ENCODE peak calls at places on chromosomes 7 and 10, in nine cellular contexts. Q, U, E, R, A, D, P, K and M are unnamed samples.

GRCh38 chr7:156224441-156225225 is 412.4 kb upstream of the SHH start:
- DNase-seq in Q (no peak), U (no peak), E (no peak), R (peak; percentile 12), A (no peak), D (no peak), P (no peak), K (no peak), M (no peak)

GRCh38 chr10:102230861-102231356 is 4.8 kb downstream of the ELOVL3 start:
- DNase-seq in Q (peak; percentile 87), U (peak; percentile 53), E (peak; percentile 74), R (no peak), A (no peak), D (no peak), P (no peak), K (no peak), M (peak; percentile 91)

GRCh38 chr10:132388901-132389630 is 7.9 kb upstream of the PWWP2B start:
- DNase-seq in Q (peak; percentile 77), U (no peak), E (no peak), R (peak; percentile 85), A (no peak), D (peak; percentile 81), P (no peak), K (no peak), M (peak; percentile 90)

GRCh38 chr10:5594271-5595036 is 69.7 kb downstream of the CALML3 start:
- DNase-seq in Q (no peak), U (no peak), E (peak; percentile 84), R (no peak), A (peak; percentile 33), D (no peak), P (no peak), K (no peak), M (no peak)

GRCh38 chr10:52213511-52213831 is 100.6 kb upstream of the DKK1 start:
- DNase-seq in Q (peak; percentile 71), U (no peak), E (no peak), R (no peak), A (no peak), D (no peak), P (no peak), K (no peak), M (no peak)

GRCh38 chr10:131210181-131210580 is 101.3 kb downstream of the TCERG1L start:
- DNase-seq in Q (no peak), U (peak; percentile 9), E (no peak), R (peak; percentile 23), A (no peak), D (no peak), P (no peak), K (no peak), M (peak; percentile 35)

GRCh38 chr10:80468806-80469421 is 14.8 kb downstream of the TSPAN14 start:
- DNase-seq in Q (no peak), U (no peak), E (no peak), R (no peak), A (no peak), D (no peak), P (no peak), K (no peak), M (no peak)

GRCh38 chr7:107150375-107151073 is 18.3 kb upstream of the HBP1 start:
- DNase-seq in Q (peak; percentile 72), U (peak; percentile 83), E (peak; percentile 49), R (peak; percentile 86), A (peak; percentile 89), D (peak; percentile 86), P (no peak), K (no peak), M (peak; percentile 80)

GRCh38 chr7:157480651-157481050 is 143.8 kb downstream of the DNAJB6 start:
- DNase-seq in Q (no peak), U (no peak), E (no peak), R (peak; percentile 65), A (no peak), D (peak; percentile 39), P (no peak), K (no peak), M (peak; percentile 69)

GRCh38 chr7:127230192-127230925 is 22.4 kb downstream of the GRM8 start:
- DNase-seq in Q (no peak), U (no peak), E (no peak), R (no peak), A (no peak), D (no peak), P (no peak), K (no peak), M (no peak)

GRCh38 chr7:119733480-119733879 is 539.5 kb upstream of the KCND2 start:
- DNase-seq in Q (no peak), U (no peak), E (no peak), R (no peak), A (peak; percentile 52), D (no peak), P (no peak), K (no peak), M (no peak)

GRCh38 chr10:92567952-92568600 is 5.8 kb downstream of the IDE start:
- DNase-seq in Q (peak; percentile 9), U (no peak), E (no peak), R (no peak), A (peak; percentile 32), D (no peak), P (no peak), K (no peak), M (no peak)

GRCh38 chr7:134457166-134457565 is 1.7 kb downstream of the AKR1B1 start:
- DNase-seq in Q (no peak), U (no peak), E (no peak), R (no peak), A (no peak), D (no peak), P (no peak), K (no peak), M (no peak)

GRCh38 chr7:124308384-124308783 is 275.5 kb upstream of the TMEM229A start:
- DNase-seq in Q (no peak), U (no peak), E (no peak), R (no peak), A (no peak), D (no peak), P (no peak), K (no peak), M (no peak)

GRCh38 chr7:124310934-124311390 is 278.1 kb upstream of the TMEM229A start:
- DNase-seq in Q (no peak), U (no peak), E (no peak), R (no peak), A (no peak), D (no peak), P (no peak), K (no peak), M (no peak)
- H3K36me3 ChIP-seq in Q (no peaks in the 10 kb centered on the region), U (no peaks in the 10 kb centered on the region), E (no peaks in the 10 kb centered on the region), R (no peaks in the 10 kb centered on the region), A (no peaks in the 10 kb centered on the region), D (no peaks in the 10 kb centered on the region), P (no peaks in the 10 kb centered on the region), K (no peaks in the 10 kb centered on the region), M (no peaks in the 10 kb centered on the region)

GRCh38 chr10:44202952-44203351 is 181.9 kb downstream of the CXCL12 start:
- DNase-seq in Q (no peak), U (no peak), E (no peak), R (no peak), A (no peak), D (no peak), P (no peak), K (no peak), M (no peak)

GRCh38 chr10:44203535-44203934 is 181.4 kb downstream of the CXCL12 start:
- DNase-seq in Q (no peak), U (no peak), E (no peak), R (no peak), A (no peak), D (no peak), P (no peak), K (no peak), M (no peak)

GRCh38 chr10:44199991-44200655 is 184.8 kb downstream of the CXCL12 start:
- DNase-seq in Q (no peak), U (no peak), E (no peak), R (no peak), A (no peak), D (peak; percentile 53), P (no peak), K (no peak), M (no peak)

GRCh38 chr10:44201011-44201410 is 183.9 kb downstream of the CXCL12 start:
- DNase-seq in Q (no peak), U (no peak), E (no peak), R (no peak), A (no peak), D (no peak), P (no peak), K (no peak), M (no peak)

DNA sequence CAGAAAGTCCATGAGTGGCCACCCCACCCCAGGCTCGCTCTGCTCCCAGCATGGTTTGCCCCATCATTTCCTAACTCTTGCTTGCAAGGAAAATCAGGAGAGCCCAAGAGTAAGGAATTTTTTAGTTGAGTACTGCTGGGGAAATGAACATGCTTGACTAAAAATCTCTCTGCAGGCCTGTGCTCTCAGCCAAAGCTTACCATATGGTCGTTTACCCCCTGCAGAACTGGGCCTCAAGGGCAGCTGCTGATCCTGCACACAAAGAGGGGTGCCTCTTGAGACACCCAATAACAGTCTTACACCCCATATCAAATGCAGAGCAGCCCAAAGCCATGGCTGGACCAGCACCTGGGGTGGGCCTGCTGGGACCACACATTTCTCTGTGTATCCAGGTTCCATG is 183.2 kb downstream of the CXCL12 start:
- DNase-seq in Q (no peak), U (no peak), E (no peak), R (no peak), A (no peak), D (no peak), P (no peak), K (no peak), M (no peak)
- TF ChIP-seq POLR2AphosphoS5 in Q (no peak), U (no peak), E (no peak), R (no peak), A (no peak), D (no peak), P (no peak), K (no peak), M (no peak)

GRCh38 chr7:66642932-66643331 is 14.3 kb downstream of the KCTD7 start:
- DNase-seq in Q (no peak), U (no peak), E (no peak), R (no peak), A (no peak), D (no peak), P (no peak), K (no peak), M (no peak)
- H3K36me3 ChIP-seq in Q (peaks cover 14% of the 10 kb centered on the region), U (peaks cover 84% of the 10 kb centered on the region), E (peaks cover 60% of the 10 kb centered on the region), R (peaks cover 76% of the 10 kb centered on the region), A (no peaks in the 10 kb centered on the region), D (peaks cover 86% of the 10 kb centered on the region), P (peaks cover 9% of the 10 kb centered on the region), K (peaks cover 21% of the 10 kb centered on the region), M (peaks cover 4% of the 10 kb centered on the region)

GRCh38 chr7:129902788-129903422 is 49.9 kb downstream of the UBE2H start:
- DNase-seq in Q (no peak), U (no peak), E (no peak), R (no peak), A (no peak), D (no peak), P (no peak), K (no peak), M (no peak)

GRCh38 chr7:129908181-129908580 is 44.6 kb downstream of the UBE2H start:
- DNase-seq in Q (no peak), U (no peak), E (no peak), R (no peak), A (no peak), D (no peak), P (no peak), K (no peak), M (no peak)

GRCh38 chr7:129907122-129907741 is 45.5 kb downstream of the UBE2H start:
- DNase-seq in Q (no peak), U (no peak), E (no peak), R (no peak), A (no peak), D (no peak), P (no peak), K (no peak), M (no peak)

GRCh38 chr7:129906700-129907099 is 46.1 kb downstream of the UBE2H start:
- DNase-seq in Q (no peak), U (no peak), E (no peak), R (no peak), A (peak; percentile 66), D (no peak), P (no peak), K (no peak), M (no peak)

GRCh38 chr7:129903935-129904334 is 48.8 kb downstream of the UBE2H start:
- DNase-seq in Q (no peak), U (no peak), E (no peak), R (no peak), A (no peak), D (no peak), P (peak; percentile 33), K (no peak), M (no peak)
- TF ChIP-seq POLR2AphosphoS5 in Q (no peak), U (no peak), E (no peak), R (no peak), A (no peak), D (no peak), P (no peak), K (no peak), M (no peak)